ENCODE peak calls at places on chromosomes 11 and 22, in four cellular contexts. Z is fibroblast of lung, V is lower lobe of right lung, G is MM.1S. M is an unnamed sample. For H3K4me1, the result is how much of the 10 kb centered on the place peaks cover.

GRCh38 chr11:34909955-34910354 is 6.2 kb downstream of the APIP start:
- DNase-seq in G (peak), Z (no peak), V (peak), M (no peak)

GRCh38 chr11:75350743-75351540 is 519 bp downstream of the ARRB1 start:
- DNase-seq in V (peak), Z (peak), G (no peak), M (no peak)

GRCh38 chr11:44399968-44400367 is 90.0 kb upstream of the ALX4 start:
- DNase-seq in Z (no peak), V (no peak), G (peak), M (no peak)

GRCh38 chr11:65501005-65501529 is 2.2 kb downstream of the MALAT1 start:
- DNase-seq in V (no peak), G (peak), Z (no peak), M (no peak)

GRCh38 chr11:111941963-111942362 is 4.8 kb downstream of the DIXDC1 start:
- DNase-seq in V (no peak), G (no peak), Z (no peak), M (peak)

GRCh38 chr11:12316432-12316831 is 60.9 kb upstream of the PARVA start:
- DNase-seq in G (no peak), Z (no peak), V (no peak), M (no peak)

GRCh38 chr11:70532728-70533127 is 134.4 kb downstream of the CTTN start:
- DNase-seq in G (no peak), V (no peak), Z (no peak), M (no peak)

GRCh38 chr11:66068923-66069714 is 953 bp upstream of the PACS1 start:
- DNase-seq in G (peak), V (no peak), Z (peak), M (peak)

GRCh38 chr11:71991494-71991893 is 7.2 kb upstream of the IL18BP start:
- DNase-seq in V (no peak), Z (no peak), G (no peak), M (no peak)

GRCh38 chr11:72330131-72330727 is 86.3 kb upstream of the PHOX2A start:
- DNase-seq in Z (no peak), G (no peak), V (no peak), M (no peak)

GRCh38 chr11:67273260-67273990 is 7.2 kb downstream of the GRK2 start:
- DNase-seq in G (no peak), Z (no peak), V (no peak), M (no peak)

GRCh38 chr11:71425851-71426250 is 22.3 kb downstream of the DHCR7 start:
- DNase-seq in Z (no peak), G (no peak), V (no peak), M (peak)

GRCh38 chr11:117179048-117179999 is 781 bp downstream of the SIDT2 start:
- DNase-seq in G (peak), V (peak), Z (peak), M (peak)

GRCh38 chr11:115760528-115760837 is 256.3 kb upstream of the CADM1 start:
- DNase-seq in G (no peak), Z (peak), V (no peak), M (no peak)

GRCh38 chr11:117979481-117980211 is 6.5 kb upstream of the IL10RA start:
- DNase-seq in V (no peak), G (no peak), Z (no peak), M (no peak)

GRCh38 chr11:68204402-68204801 is 8.7 kb downstream of the KMT5B start:
- DNase-seq in Z (no peak), G (peak), V (no peak), M (no peak)

GRCh38 chr11:95575517-95575916 is 214.1 kb downstream of the FAM76B start:
- DNase-seq in V (no peak), G (no peak), Z (no peak), M (no peak)

GRCh38 chr11:88810420-88811097 is 255.2 kb downstream of the GRM5 start:
- DNase-seq in Z (no peak), G (no peak), V (no peak), M (no peak)

GRCh38 chr11:118610773-118611432 is 3.5 kb downstream of the PHLDB1 start:
- DNase-seq in Z (peak), V (peak), G (peak), M (peak)

GRCh38 chr11:11279956-11280689 is 72.9 kb downstream of the CSNK2A3 start:
- DNase-seq in Z (peak), G (peak), V (no peak), M (no peak)

GRCh38 chr11:65639623-65640482 is 2.0 kb downstream of the SIPA1 start:
- DNase-seq in V (peak), G (no peak), Z (no peak), M (no peak)

GRCh38 chr11:47609675-47610074 is 15.5 kb upstream of the C1QTNF4 start:
- DNase-seq in V (no peak), Z (no peak), G (no peak), M (no peak)

GRCh38 chr11:67256477-67256876 is 9.8 kb upstream of the GRK2 start:
- DNase-seq in G (no peak), Z (no peak), V (no peak), M (no peak)

GRCh38 chr11:74297484-74297883 is 14.0 kb downstream of the P4HA3 start:
- DNase-seq in V (no peak), Z (no peak), G (no peak), M (no peak)

GRCh38 chr11:59865031-59865430 is 1.3 kb downstream of the TCN1 start:
- DNase-seq in Z (no peak), V (no peak), G (no peak), M (peak)

GRCh38 chr22:28094831-28095230 is 175.8 kb upstream of the PITPNB start:
- DNase-seq in V (no peak), G (no peak), Z (no peak), M (no peak)

GRCh38 chr11:33982661-33983060 is 68.9 kb upstream of the CAPRIN1 start:
- DNase-seq in Z (no peak), V (no peak), G (no peak), M (no peak)

GRCh38 chr22:30481711-30482110 is 9.9 kb upstream of the SEC14L3 start:
- DNase-seq in Z (peak), G (no peak), V (no peak), M (peak)

GRCh38 chr11:115272925-115273324 is 231.3 kb downstream of the CADM1 start:
- DNase-seq in G (no peak), V (no peak), Z (no peak), M (no peak)

GRCh38 chr11:79616392-79616831 is 175.6 kb upstream of the TENM4 start:
- DNase-seq in Z (no peak), G (no peak), V (no peak), M (peak)

GRCh38 chr22:20656902-20657836 is 116.7 kb upstream of the SERPIND1 start:
- DNase-seq in V (no peak), G (peak), Z (no peak), M (no peak)

GRCh38 chr11:10233581-10233980 is 60.4 kb downstream of the SBF2 start:
- DNase-seq in V (no peak), Z (peak), G (no peak), M (peak)

GRCh38 chr11:82867495-82868082 is 32.6 kb downstream of the PRCP start:
- DNase-seq in G (peak), V (peak), Z (peak), M (peak)

GRCh38 chr22:47005506-47006408 is 243.3 kb downstream of the TBC1D22A start:
- DNase-seq in Z (no peak), V (no peak), G (no peak), M (no peak)

GRCh38 chr11:122853971-122854446 is 15.7 kb downstream of the CRTAM start:
- DNase-seq in V (no peak), Z (peak), G (peak), M (peak)

GRCh38 chr22:47192106-47192650 is 429.7 kb downstream of the TBC1D22A start:
- DNase-seq in V (peak), G (no peak), Z (no peak), M (no peak)

GRCh38 chr22:29330753-29331152 is 15.3 kb upstream of the RASL10A start:
- DNase-seq in Z (peak), G (no peak), V (no peak), M (no peak)

GRCh38 chr11:2517016-2517385 is 72.2 kb downstream of the KCNQ1 start:
- DNase-seq in Z (no peak), V (peak), G (no peak), M (no peak)

GRCh38 chr22:22881116-22882032 is 6.2 kb upstream of the IGLL5 start:
- DNase-seq in V (no peak), G (peak), Z (no peak), M (no peak)
- H3K4me1 ChIP-seq in V (under half), G (half or more), Z (under half), M (under half)

GRCh38 chr22:36369922-36370781 is 17.6 kb downstream of the MYH9 start:
- DNase-seq in V (peak), G (no peak), Z (peak), M (peak)

GRCh38 chr22:36367479-36367878 is 20.3 kb downstream of the MYH9 start:
- DNase-seq in G (no peak), Z (no peak), V (peak), M (no peak)

GRCh38 chr22:36367066-36367465 is 20.7 kb downstream of the MYH9 start:
- DNase-seq in G (no peak), Z (no peak), V (no peak), M (no peak)

GRCh38 chr22:36369004-36369921 is 18.5 kb downstream of the MYH9 start:
- DNase-seq in V (no peak), Z (no peak), G (no peak), M (no peak)

GRCh38 chr22:36368359-36368983 is 19.3 kb downstream of the MYH9 start:
- DNase-seq in G (no peak), V (no peak), Z (peak), M (peak)
- H3K4me3 ChIP-seq in G (no peak), V (peak), Z (no peak), M (no peak)

DNA sequence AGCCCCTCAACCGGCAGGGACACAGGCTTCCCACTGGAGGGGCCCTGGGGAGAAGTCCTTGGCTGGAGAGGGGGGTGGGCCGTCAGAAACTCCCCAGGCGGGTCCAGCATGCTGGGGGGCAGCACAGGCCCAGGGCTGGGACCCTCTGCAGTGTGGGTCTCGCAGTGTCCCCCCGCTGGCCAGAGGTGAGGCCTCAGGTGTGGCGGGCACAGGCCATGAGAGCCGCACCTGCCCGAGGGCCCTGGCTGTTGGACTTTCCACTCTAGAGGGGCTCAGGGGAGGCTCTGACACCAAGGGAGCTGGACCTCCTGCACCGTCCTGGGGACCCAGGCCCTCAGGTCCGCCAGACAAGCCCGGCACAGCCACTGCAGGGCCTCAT is 10.7 kb upstream of the PIM3 start:
- DNase-seq in Z (no peak), G (no peak), V (no peak), M (no peak)
- H3K4me1 ChIP-seq in Z (under half), G (under half), V (half or more), M (half or more)

GRCh38 chr11:62705401-62705800 is 1.8 kb downstream of the BSCL2 start:
- DNase-seq in Z (no peak), G (no peak), V (no peak), M (peak)
- H3K4me3 ChIP-seq in Z (peak), G (peak), V (peak), M (peak)

DNA sequence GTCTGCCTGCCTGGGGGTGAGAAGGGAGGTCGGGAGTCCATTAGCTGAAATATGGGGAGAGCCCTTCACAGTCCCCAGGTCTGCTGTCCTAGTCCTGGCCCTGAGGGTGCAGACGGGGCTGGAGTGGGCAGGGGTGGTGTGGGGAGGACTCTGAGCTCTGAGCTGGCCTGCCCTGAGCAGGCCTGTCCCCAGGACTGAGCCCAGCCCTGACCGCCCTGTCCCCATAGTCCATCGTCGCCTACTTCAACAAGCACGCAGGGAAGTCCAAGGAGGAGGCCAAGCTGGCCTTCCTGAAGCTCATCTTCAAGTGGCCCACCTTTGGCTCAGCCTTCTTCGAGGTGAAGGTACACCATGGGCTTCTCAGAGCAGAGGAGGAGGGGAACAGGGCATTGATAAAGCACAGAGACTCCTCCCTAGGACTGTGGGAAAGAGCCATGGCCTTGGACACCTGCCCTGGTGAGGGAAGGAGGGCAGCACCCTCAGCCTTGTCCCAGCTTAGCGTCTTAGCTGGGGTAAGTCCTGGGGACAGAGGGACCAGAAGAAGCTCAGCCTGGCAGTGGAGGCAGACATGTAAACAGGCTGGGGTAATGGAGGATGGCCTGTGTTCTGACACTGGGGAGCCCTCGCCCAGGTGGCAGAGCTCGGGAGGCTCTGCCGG is 83.7 kb downstream of the MYO7A start:
- DNase-seq in V (no peak), Z (no peak), G (no peak), M (no peak)
- H3K4me1 ChIP-seq in V (under half), Z (under half), G (under half), M (under half)

GRCh38 chr11:24171869-24172268 is 325.0 kb upstream of the LUZP2 start:
- DNase-seq in Z (no peak), V (no peak), G (no peak), M (no peak)
- H3K4me3 ChIP-seq in Z (no peak), V (no peak), G (no peak), M (no peak)

GRCh38 chr22:42906605-42907338 is 49.7 kb upstream of the ARFGAP3 start:
- DNase-seq in V (no peak), Z (peak), G (no peak), M (no peak)
- H3K4me1 ChIP-seq in V (half or more), Z (under half), G (under half), M (under half)

DNA sequence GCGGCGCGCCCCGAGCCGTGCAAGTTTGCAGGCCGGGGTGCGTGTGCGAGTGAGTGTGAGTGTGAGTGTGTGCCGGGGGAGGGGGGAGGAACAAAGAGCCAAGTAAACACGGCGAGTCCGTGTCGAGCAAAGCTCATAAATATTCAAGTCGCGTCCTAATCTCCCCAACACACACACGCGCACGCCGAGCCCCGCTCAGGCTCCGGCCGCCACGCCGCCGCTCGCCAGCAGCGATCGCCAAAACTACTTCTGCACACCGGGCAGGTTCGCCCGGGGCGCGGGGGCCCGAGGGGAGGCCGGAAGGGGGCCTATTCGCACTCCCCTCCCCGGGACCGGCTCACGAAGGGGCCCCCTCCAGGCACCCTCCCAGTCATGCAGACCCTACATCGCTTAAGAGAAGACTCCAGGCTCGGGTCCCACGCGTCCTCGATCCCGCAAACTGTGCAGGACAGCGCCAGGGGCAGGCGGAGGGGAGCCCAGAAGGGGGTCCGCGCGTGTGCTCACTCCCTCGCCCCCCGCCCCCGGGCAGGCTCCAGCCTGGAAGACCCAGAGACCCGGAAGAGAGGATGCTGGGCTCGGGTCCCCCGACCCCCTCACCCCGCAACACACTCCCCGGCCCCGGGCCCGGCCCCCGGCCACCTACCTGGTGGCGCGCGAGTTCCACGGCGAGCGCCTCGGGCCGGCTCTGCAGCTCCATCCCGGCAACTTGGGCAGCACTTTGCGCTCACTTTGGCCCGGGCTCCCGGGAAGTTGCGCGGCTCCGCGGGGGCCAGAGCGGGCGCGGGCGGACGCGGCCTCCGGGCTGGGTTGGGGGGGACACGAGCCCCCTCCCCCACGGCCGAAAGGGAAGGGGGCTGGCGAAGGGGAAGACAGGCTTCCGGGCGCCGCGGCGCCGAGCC is 703 bp downstream of the PHF21B start:
- DNase-seq in Z (no peak), G (no peak), V (no peak), M (peak)
- H3K4me3 ChIP-seq in Z (no peak), G (no peak), V (peak), M (no peak)

DNA sequence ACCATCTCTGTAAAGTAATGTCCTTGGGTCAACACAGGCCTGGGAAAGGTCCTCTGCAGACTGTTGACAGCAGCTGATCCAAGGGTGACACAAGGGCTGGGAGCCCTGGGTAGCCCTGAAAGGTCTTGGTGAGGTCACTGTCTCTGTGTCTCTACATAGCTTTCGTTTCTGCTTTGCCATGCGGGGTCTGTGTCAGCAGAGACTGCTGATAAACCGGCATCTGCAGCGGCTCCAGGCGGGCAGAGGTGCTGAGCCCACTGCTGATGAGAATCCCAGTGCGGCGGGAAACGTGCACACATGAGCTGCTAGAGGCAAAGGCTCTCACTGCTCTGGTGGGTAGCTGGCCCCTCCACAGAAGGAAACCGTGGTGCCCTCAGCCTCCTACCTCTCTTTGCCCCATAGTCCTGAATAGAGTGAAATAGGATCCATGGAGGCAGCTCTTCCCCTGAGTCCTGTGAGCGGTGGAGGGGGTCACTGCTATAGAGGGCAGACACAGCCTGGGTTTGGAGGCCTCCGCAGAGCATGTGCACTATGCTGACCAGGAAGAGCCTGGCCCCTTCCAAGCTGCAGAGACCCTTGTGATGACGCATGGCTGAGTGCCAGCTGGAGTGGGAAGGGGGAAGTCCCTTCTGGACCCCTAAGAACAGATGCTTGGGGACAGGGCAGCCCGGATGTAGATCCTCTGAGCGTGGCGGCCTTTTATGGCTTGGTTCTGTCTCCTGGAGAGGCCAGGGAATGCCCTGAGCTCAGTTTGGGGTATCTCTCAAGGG is 17.8 kb upstream of the ST3GAL4 start:
- DNase-seq in G (no peak), Z (no peak), V (no peak), M (no peak)
- H3K4me1 ChIP-seq in G (under half), Z (under half), V (under half), M (under half)

M was measured in mammary epithelial cell.